ENCODE peak calls at places on chromosomes 4 and X, in four cellular contexts. V is SK-N-SH; B is IMR-90; C is stimulated activated CD4-positive, alpha-beta T cell treated with anti-CD3 and anti-CD28 coated beads, Interleukin-4, amount 100 ng/mL, for 24 hours. O is an unnamed sample.

GRCh38 chr4:184343400-184344177 is 125.9 kb upstream of the ENPP6 start:
- DNase-seq in V (peak; percentile 85), B (peak; percentile 75), C (peak; percentile 47), O (peak; percentile 74)

GRCh38 chr4:123354701-123355100 is 41.9 kb upstream of the SPRY1 start:
- DNase-seq in V (no peak), B (no peak), C (no peak), O (no peak)

GRCh38 chr4:11585506-11585905 is 156.8 kb upstream of the HS3ST1 start:
- DNase-seq in V (no peak), B (no peak), C (no peak), O (no peak)

GRCh38 chr4:89640620-89641366 is 196.2 kb downstream of the SNCA start:
- DNase-seq in V (peak; percentile 65), B (peak; percentile 49), C (no peak), O (peak; percentile 63)

GRCh38 chr4:5730993-5731975 is 20.3 kb downstream of the EVC start:
- DNase-seq in V (no peak), B (no peak), C (no peak), O (no peak)

GRCh38 chr4:21507439-21507838 is 441.1 kb downstream of the KCNIP4 start:
- DNase-seq in V (peak; percentile 2), B (no peak), C (no peak), O (peak; percentile 41)

GRCh38 chr4:60743654-60744053 is 456.5 kb upstream of the ADGRL3 start:
- DNase-seq in V (no peak), B (no peak), C (no peak), O (peak; percentile 21)

GRCh38 chr4:26369132-26370036 is 48.6 kb downstream of the RBPJ start:
- DNase-seq in V (no peak), B (peak; percentile 13), C (no peak), O (peak; percentile 29)

GRCh38 chrX:15929231-15929630 is 74.6 kb upstream of the AP1S2 start:
- DNase-seq in V (no peak), B (no peak), C (no peak), O (no peak)

GRCh38 chrX:28665778-28666177 is 78.5 kb downstream of the IL1RAPL1 start:
- DNase-seq in V (no peak), B (no peak), C (no peak), O (no peak)

GRCh38 chrX:148930330-148930729 is 429.9 kb downstream of the AFF2 start:
- DNase-seq in V (no peak), B (no peak), C (no peak), O (no peak)

GRCh38 chrX:100368167-100368566 is 41.9 kb downstream of the PCDH19 start:
- DNase-seq in V (peak; percentile 21), B (peak; percentile 0), C (no peak), O (no peak)

GRCh38 chr4:177283167-177283566 is 26.5 kb upstream of the NEIL3 start:
- DNase-seq in V (no peak), B (peak; percentile 74), C (no peak), O (peak; percentile 61)

GRCh38 chr4:70367813-70368212 is 7.3 kb downstream of the SMR3A start:
- DNase-seq in V (no peak), B (no peak), C (no peak), O (no peak)

GRCh38 chr4:112897548-112897947 is 151.9 kb upstream of the ANK2 start:
- DNase-seq in V (no peak), B (no peak), C (no peak), O (no peak)

GRCh38 chrX:48896611-48897011 is 957 bp downstream of the TIMM17B start:
- DNase-seq in V (no peak), B (no peak), C (no peak), O (no peak)

GRCh38 chrX:83510466-83511181 is 2.5 kb downstream of the POU3F4 start:
- DNase-seq in V (peak; percentile 10), B (no peak), C (no peak), O (peak; percentile 38)

O was measured in astrocyte of the spinal cord.